ENCODE peak calls at places on chromosomes 12 and 14, in eight cellular contexts. One of them, this sample, is unnamed.
A peak's percentile ranks its signal among the peaks of the same experiment; 100 is the strongest.

GRCh38 chr12:50187084-50187900 is 20.1 kb upstream of the CERS5 start:
- DNase-seq in ovary: no peak
- DNase-seq in stimulated activated CD8-positive, alpha-beta memory T cell treated with anti-CD3 and anti-CD28 coated beads, Interleukin-7, amount 100 ng/mL, for 4 hours: no peak
- DNase-seq in occipital lobe: no peak
- DNase-seq in Caki2: no peak
- DNase-seq in COR-L47: no peak
- DNase-seq in iris pigment epithelial cell: peak; percentile 94
- DNase-seq in IMR-90: peak; percentile 94
- DNase-seq in this sample: peak; percentile 75

GRCh38 chr14:76710093-76711010 is 50.9 kb upstream of the VASH1 start:
- DNase-seq in IMR-90: peak; percentile 59
- DNase-seq in Caki2: no peak
- DNase-seq in iris pigment epithelial cell: peak; percentile 39
- DNase-seq in occipital lobe: no peak
- DNase-seq in ovary: peak; percentile 39
- DNase-seq in COR-L47: peak; percentile 92
- DNase-seq in stimulated activated CD8-positive, alpha-beta memory T cell treated with anti-CD3 and anti-CD28 coated beads, Interleukin-7, amount 100 ng/mL, for 4 hours: no peak
- DNase-seq in this sample: no peak

GRCh38 chr14:81323621-81324400 is 76.3 kb downstream of the STON2 start:
- DNase-seq in COR-L47: peak; percentile 55
- DNase-seq in occipital lobe: no peak
- DNase-seq in Caki2: peak; percentile 81
- DNase-seq in stimulated activated CD8-positive, alpha-beta memory T cell treated with anti-CD3 and anti-CD28 coated beads, Interleukin-7, amount 100 ng/mL, for 4 hours: no peak
- DNase-seq in iris pigment epithelial cell: no peak
- DNase-seq in ovary: no peak
- DNase-seq in IMR-90: no peak
- DNase-seq in this sample: no peak

GRCh38 chr12:56296207-56296785 is 3.8 kb downstream of the CS start:
- DNase-seq in stimulated activated CD8-positive, alpha-beta memory T cell treated with anti-CD3 and anti-CD28 coated beads, Interleukin-7, amount 100 ng/mL, for 4 hours: no peak
- DNase-seq in occipital lobe: no peak
- DNase-seq in ovary: no peak
- DNase-seq in IMR-90: no peak
- DNase-seq in iris pigment epithelial cell: peak; percentile 31
- DNase-seq in Caki2: no peak
- DNase-seq in COR-L47: no peak
- DNase-seq in this sample: no peak

GRCh38 chr12:117494833-117495714 is 133.6 kb upstream of the NOS1 start:
- DNase-seq in ovary: no peak
- DNase-seq in Caki2: peak; percentile 89
- DNase-seq in IMR-90: no peak
- DNase-seq in COR-L47: peak; percentile 39
- DNase-seq in stimulated activated CD8-positive, alpha-beta memory T cell treated with anti-CD3 and anti-CD28 coated beads, Interleukin-7, amount 100 ng/mL, for 4 hours: no peak
- DNase-seq in occipital lobe: no peak
- DNase-seq in iris pigment epithelial cell: no peak
- DNase-seq in this sample: no peak

GRCh38 chr12:25503666-25504065 is 49.4 kb downstream of the LMNTD1 start:
- DNase-seq in IMR-90: no peak
- DNase-seq in COR-L47: no peak
- DNase-seq in ovary: no peak
- DNase-seq in stimulated activated CD8-positive, alpha-beta memory T cell treated with anti-CD3 and anti-CD28 coated beads, Interleukin-7, amount 100 ng/mL, for 4 hours: no peak
- DNase-seq in iris pigment epithelial cell: no peak
- DNase-seq in Caki2: no peak
- DNase-seq in occipital lobe: no peak
- DNase-seq in this sample: no peak

GRCh38 chr12:78002878-78003277 is 172.2 kb downstream of the NAV3 start:
- DNase-seq in ovary: no peak
- DNase-seq in Caki2: no peak
- DNase-seq in IMR-90: peak; percentile 15
- DNase-seq in COR-L47: peak; percentile 2
- DNase-seq in occipital lobe: no peak
- DNase-seq in stimulated activated CD8-positive, alpha-beta memory T cell treated with anti-CD3 and anti-CD28 coated beads, Interleukin-7, amount 100 ng/mL, for 4 hours: no peak
- DNase-seq in iris pigment epithelial cell: peak; percentile 38
- DNase-seq in this sample: no peak

GRCh38 chr14:44297437-44297836 is 209.6 kb downstream of the FSCB start:
- DNase-seq in occipital lobe: no peak
- DNase-seq in iris pigment epithelial cell: no peak
- DNase-seq in Caki2: no peak
- DNase-seq in IMR-90: no peak
- DNase-seq in COR-L47: no peak
- DNase-seq in stimulated activated CD8-positive, alpha-beta memory T cell treated with anti-CD3 and anti-CD28 coated beads, Interleukin-7, amount 100 ng/mL, for 4 hours: no peak
- DNase-seq in ovary: no peak
- DNase-seq in this sample: peak; percentile 6

GRCh38 chr14:94345344-94346072 is 22.4 kb upstream of the SERPINA6 start:
- DNase-seq in Caki2: peak; percentile 67
- DNase-seq in ovary: no peak
- DNase-seq in iris pigment epithelial cell: peak; percentile 67
- DNase-seq in COR-L47: no peak
- DNase-seq in IMR-90: peak; percentile 93
- DNase-seq in occipital lobe: peak; percentile 14
- DNase-seq in stimulated activated CD8-positive, alpha-beta memory T cell treated with anti-CD3 and anti-CD28 coated beads, Interleukin-7, amount 100 ng/mL, for 4 hours: no peak
- DNase-seq in this sample: peak; percentile 83

GRCh38 chr12:94148841-94149780 is 734 bp downstream of the PLXNC1 start:
- DNase-seq in Caki2: peak; percentile 10
- DNase-seq in COR-L47: peak; percentile 55
- DNase-seq in ovary: peak; percentile 52
- DNase-seq in stimulated activated CD8-positive, alpha-beta memory T cell treated with anti-CD3 and anti-CD28 coated beads, Interleukin-7, amount 100 ng/mL, for 4 hours: no peak
- DNase-seq in IMR-90: peak; percentile 23
- DNase-seq in iris pigment epithelial cell: peak; percentile 56
- DNase-seq in occipital lobe: peak; percentile 38
- DNase-seq in this sample: no peak

GRCh38 chr12:119780786-119781434 is 96.2 kb downstream of the CIT start:
- DNase-seq in ovary: peak; percentile 23
- DNase-seq in Caki2: peak; percentile 62
- DNase-seq in iris pigment epithelial cell: peak; percentile 53
- DNase-seq in IMR-90: peak; percentile 37
- DNase-seq in COR-L47: peak; percentile 5
- DNase-seq in stimulated activated CD8-positive, alpha-beta memory T cell treated with anti-CD3 and anti-CD28 coated beads, Interleukin-7, amount 100 ng/mL, for 4 hours: no peak
- DNase-seq in occipital lobe: no peak
- DNase-seq in this sample: no peak

GRCh38 chr12:123431951-123432886 is 4.3 kb downstream of the RILPL2 start:
- DNase-seq in Caki2: peak; percentile 44
- DNase-seq in IMR-90: no peak
- DNase-seq in occipital lobe: no peak
- DNase-seq in iris pigment epithelial cell: no peak
- DNase-seq in ovary: no peak
- DNase-seq in stimulated activated CD8-positive, alpha-beta memory T cell treated with anti-CD3 and anti-CD28 coated beads, Interleukin-7, amount 100 ng/mL, for 4 hours: no peak
- DNase-seq in COR-L47: no peak
- DNase-seq in this sample: no peak

GRCh38 chr12:109098671-109099070 is 1.3 kb downstream of the UNG start:
- DNase-seq in iris pigment epithelial cell: no peak
- DNase-seq in COR-L47: no peak
- DNase-seq in IMR-90: no peak
- DNase-seq in ovary: no peak
- DNase-seq in occipital lobe: no peak
- DNase-seq in Caki2: no peak
- DNase-seq in stimulated activated CD8-positive, alpha-beta memory T cell treated with anti-CD3 and anti-CD28 coated beads, Interleukin-7, amount 100 ng/mL, for 4 hours: no peak
- DNase-seq in this sample: no peak

GRCh38 chr12:52539821-52540173 is 13.1 kb downstream of the KRT71 start:
- DNase-seq in iris pigment epithelial cell: no peak
- DNase-seq in COR-L47: no peak
- DNase-seq in stimulated activated CD8-positive, alpha-beta memory T cell treated with anti-CD3 and anti-CD28 coated beads, Interleukin-7, amount 100 ng/mL, for 4 hours: no peak
- DNase-seq in Caki2: no peak
- DNase-seq in occipital lobe: no peak
- DNase-seq in IMR-90: no peak
- DNase-seq in ovary: no peak
- DNase-seq in this sample: no peak

GRCh38 chr12:51647647-51648046 is 56.6 kb downstream of the SCN8A start:
- DNase-seq in IMR-90: no peak
- DNase-seq in stimulated activated CD8-positive, alpha-beta memory T cell treated with anti-CD3 and anti-CD28 coated beads, Interleukin-7, amount 100 ng/mL, for 4 hours: no peak
- DNase-seq in COR-L47: no peak
- DNase-seq in iris pigment epithelial cell: no peak
- DNase-seq in occipital lobe: no peak
- DNase-seq in Caki2: no peak
- DNase-seq in ovary: no peak
- DNase-seq in this sample: no peak

GRCh38 chr14:22887260-22887989 is 4.4 kb downstream of the REM2 start:
- DNase-seq in iris pigment epithelial cell: peak; percentile 76
- DNase-seq in IMR-90: peak; percentile 75
- DNase-seq in occipital lobe: no peak
- DNase-seq in ovary: peak; percentile 76
- DNase-seq in Caki2: peak; percentile 84
- DNase-seq in stimulated activated CD8-positive, alpha-beta memory T cell treated with anti-CD3 and anti-CD28 coated beads, Interleukin-7, amount 100 ng/mL, for 4 hours: no peak
- DNase-seq in COR-L47: peak; percentile 86
- DNase-seq in this sample: peak; percentile 31

GRCh38 chr12:76020731-76021672 is 10.6 kb downstream of the PHLDA1 start:
- DNase-seq in occipital lobe: no peak
- DNase-seq in COR-L47: no peak
- DNase-seq in stimulated activated CD8-positive, alpha-beta memory T cell treated with anti-CD3 and anti-CD28 coated beads, Interleukin-7, amount 100 ng/mL, for 4 hours: peak; percentile 64
- DNase-seq in ovary: peak; percentile 64
- DNase-seq in iris pigment epithelial cell: peak; percentile 98
- DNase-seq in Caki2: peak; percentile 94
- DNase-seq in IMR-90: peak; percentile 99
- DNase-seq in this sample: peak; percentile 96

GRCh38 chr12:54257332-54257731 is 22.6 kb downstream of the CBX5 start:
- DNase-seq in IMR-90: no peak
- DNase-seq in stimulated activated CD8-positive, alpha-beta memory T cell treated with anti-CD3 and anti-CD28 coated beads, Interleukin-7, amount 100 ng/mL, for 4 hours: no peak
- DNase-seq in Caki2: no peak
- DNase-seq in occipital lobe: no peak
- DNase-seq in COR-L47: no peak
- DNase-seq in iris pigment epithelial cell: no peak
- DNase-seq in ovary: no peak
- DNase-seq in this sample: no peak

GRCh38 chr12:89568484-89568883 is 42.6 kb upstream of the POC1B start:
- DNase-seq in IMR-90: no peak
- DNase-seq in ovary: no peak
- DNase-seq in COR-L47: no peak
- DNase-seq in iris pigment epithelial cell: no peak
- DNase-seq in stimulated activated CD8-positive, alpha-beta memory T cell treated with anti-CD3 and anti-CD28 coated beads, Interleukin-7, amount 100 ng/mL, for 4 hours: no peak
- DNase-seq in occipital lobe: no peak
- DNase-seq in Caki2: no peak
- DNase-seq in this sample: no peak

GRCh38 chr14:104342435-104343293 is 204.3 kb downstream of the KIF26A start:
- DNase-seq in IMR-90: no peak
- DNase-seq in stimulated activated CD8-positive, alpha-beta memory T cell treated with anti-CD3 and anti-CD28 coated beads, Interleukin-7, amount 100 ng/mL, for 4 hours: no peak
- DNase-seq in occipital lobe: no peak
- DNase-seq in COR-L47: no peak
- DNase-seq in ovary: peak; percentile 18
- DNase-seq in Caki2: no peak
- DNase-seq in iris pigment epithelial cell: no peak
- DNase-seq in this sample: no peak

GRCh38 chr12:47808049-47808448 is 11.7 kb downstream of the HDAC7 start:
- DNase-seq in Caki2: no peak
- DNase-seq in COR-L47: peak; percentile 43
- DNase-seq in occipital lobe: no peak
- DNase-seq in stimulated activated CD8-positive, alpha-beta memory T cell treated with anti-CD3 and anti-CD28 coated beads, Interleukin-7, amount 100 ng/mL, for 4 hours: peak; percentile 71
- DNase-seq in iris pigment epithelial cell: peak; percentile 76
- DNase-seq in IMR-90: peak; percentile 68
- DNase-seq in ovary: peak; percentile 73
- DNase-seq in this sample: no peak

GRCh38 chr12:102543494-102543893 is 63.1 kb upstream of the IGF1 start:
- DNase-seq in COR-L47: no peak
- DNase-seq in Caki2: no peak
- DNase-seq in stimulated activated CD8-positive, alpha-beta memory T cell treated with anti-CD3 and anti-CD28 coated beads, Interleukin-7, amount 100 ng/mL, for 4 hours: no peak
- DNase-seq in ovary: no peak
- DNase-seq in iris pigment epithelial cell: no peak
- DNase-seq in IMR-90: peak; percentile 28
- DNase-seq in occipital lobe: no peak
- DNase-seq in this sample: no peak

GRCh38 chr14:49977126-49977841 is 84.4 kb downstream of the ARF6 start:
- DNase-seq in stimulated activated CD8-positive, alpha-beta memory T cell treated with anti-CD3 and anti-CD28 coated beads, Interleukin-7, amount 100 ng/mL, for 4 hours: peak; percentile 28
- DNase-seq in COR-L47: no peak
- DNase-seq in Caki2: no peak
- DNase-seq in iris pigment epithelial cell: no peak
- DNase-seq in occipital lobe: no peak
- DNase-seq in ovary: no peak
- DNase-seq in IMR-90: no peak
- DNase-seq in this sample: no peak

GRCh38 chr14:103422981-103423600 is 37.9 kb downstream of the MARK3 start:
- DNase-seq in COR-L47: no peak
- DNase-seq in stimulated activated CD8-positive, alpha-beta memory T cell treated with anti-CD3 and anti-CD28 coated beads, Interleukin-7, amount 100 ng/mL, for 4 hours: no peak
- DNase-seq in occipital lobe: no peak
- DNase-seq in ovary: no peak
- DNase-seq in Caki2: no peak
- DNase-seq in IMR-90: peak; percentile 77
- DNase-seq in iris pigment epithelial cell: peak; percentile 84
- DNase-seq in this sample: peak; percentile 45

GRCh38 chr14:104187121-104187889 is 48.9 kb downstream of the KIF26A start:
- DNase-seq in COR-L47: no peak
- DNase-seq in stimulated activated CD8-positive, alpha-beta memory T cell treated with anti-CD3 and anti-CD28 coated beads, Interleukin-7, amount 100 ng/mL, for 4 hours: no peak
- DNase-seq in Caki2: no peak
- DNase-seq in IMR-90: no peak
- DNase-seq in occipital lobe: no peak
- DNase-seq in iris pigment epithelial cell: no peak
- DNase-seq in ovary: no peak
- DNase-seq in this sample: no peak

GRCh38 chr12:68451261-68452091 is 119.3 kb upstream of the MDM1 start:
- DNase-seq in ovary: peak; percentile 67
- DNase-seq in stimulated activated CD8-positive, alpha-beta memory T cell treated with anti-CD3 and anti-CD28 coated beads, Interleukin-7, amount 100 ng/mL, for 4 hours: peak; percentile 9
- DNase-seq in Caki2: no peak
- DNase-seq in occipital lobe: no peak
- DNase-seq in IMR-90: peak; percentile 89
- DNase-seq in iris pigment epithelial cell: peak; percentile 86
- DNase-seq in COR-L47: peak; percentile 16
- DNase-seq in this sample: peak; percentile 58

GRCh38 chr14:69285661-69286255 is 25.8 kb downstream of the GALNT16 start:
- DNase-seq in COR-L47: no peak
- DNase-seq in Caki2: no peak
- DNase-seq in stimulated activated CD8-positive, alpha-beta memory T cell treated with anti-CD3 and anti-CD28 coated beads, Interleukin-7, amount 100 ng/mL, for 4 hours: no peak
- DNase-seq in iris pigment epithelial cell: no peak
- DNase-seq in IMR-90: no peak
- DNase-seq in ovary: no peak
- DNase-seq in occipital lobe: no peak
- DNase-seq in this sample: no peak

GRCh38 chr12:56979628-56980027 is 22.2 kb upstream of the RDH16 start:
- DNase-seq in Caki2: no peak
- DNase-seq in stimulated activated CD8-positive, alpha-beta memory T cell treated with anti-CD3 and anti-CD28 coated beads, Interleukin-7, amount 100 ng/mL, for 4 hours: no peak
- DNase-seq in COR-L47: no peak
- DNase-seq in ovary: no peak
- DNase-seq in iris pigment epithelial cell: no peak
- DNase-seq in IMR-90: no peak
- DNase-seq in occipital lobe: no peak
- DNase-seq in this sample: no peak

GRCh38 chr12:94175763-94176660 is 27.6 kb downstream of the PLXNC1 start:
- DNase-seq in stimulated activated CD8-positive, alpha-beta memory T cell treated with anti-CD3 and anti-CD28 coated beads, Interleukin-7, amount 100 ng/mL, for 4 hours: no peak
- DNase-seq in IMR-90: peak; percentile 36
- DNase-seq in iris pigment epithelial cell: peak; percentile 70
- DNase-seq in occipital lobe: no peak
- DNase-seq in Caki2: no peak
- DNase-seq in COR-L47: no peak
- DNase-seq in ovary: no peak
- DNase-seq in this sample: peak; percentile 42

GRCh38 chr14:65594153-65594881 is 181.8 kb downstream of the FUT8 start:
- DNase-seq in COR-L47: no peak
- DNase-seq in IMR-90: no peak
- DNase-seq in Caki2: no peak
- DNase-seq in iris pigment epithelial cell: no peak
- DNase-seq in stimulated activated CD8-positive, alpha-beta memory T cell treated with anti-CD3 and anti-CD28 coated beads, Interleukin-7, amount 100 ng/mL, for 4 hours: no peak
- DNase-seq in ovary: no peak
- DNase-seq in occipital lobe: no peak
- DNase-seq in this sample: no peak

GRCh38 chr14:73491256-73491976 is 683 bp downstream of the RIOX1 start:
- DNase-seq in ovary: peak; percentile 53
- DNase-seq in occipital lobe: peak; percentile 43
- DNase-seq in IMR-90: peak; percentile 64
- DNase-seq in COR-L47: peak; percentile 52
- DNase-seq in stimulated activated CD8-positive, alpha-beta memory T cell treated with anti-CD3 and anti-CD28 coated beads, Interleukin-7, amount 100 ng/mL, for 4 hours: peak; percentile 29
- DNase-seq in Caki2: peak; percentile 71
- DNase-seq in iris pigment epithelial cell: peak; percentile 89
- DNase-seq in this sample: peak; percentile 26

GRCh38 chr14:54451961-54452360 is 10.8 kb upstream of the CNIH1 start:
- DNase-seq in iris pigment epithelial cell: no peak
- DNase-seq in Caki2: no peak
- DNase-seq in stimulated activated CD8-positive, alpha-beta memory T cell treated with anti-CD3 and anti-CD28 coated beads, Interleukin-7, amount 100 ng/mL, for 4 hours: no peak
- DNase-seq in occipital lobe: no peak
- DNase-seq in ovary: no peak
- DNase-seq in COR-L47: no peak
- DNase-seq in IMR-90: no peak
- DNase-seq in this sample: no peak

GRCh38 chr14:39430762-39431415 is 1.3 kb downstream of the FBXO33 start:
- DNase-seq in IMR-90: peak; percentile 13
- DNase-seq in ovary: no peak
- DNase-seq in stimulated activated CD8-positive, alpha-beta memory T cell treated with anti-CD3 and anti-CD28 coated beads, Interleukin-7, amount 100 ng/mL, for 4 hours: no peak
- DNase-seq in COR-L47: no peak
- DNase-seq in occipital lobe: no peak
- DNase-seq in iris pigment epithelial cell: peak; percentile 31
- DNase-seq in Caki2: no peak
- DNase-seq in this sample: no peak

GRCh38 chr14:102592969-102593840 is 756 bp downstream of the RCOR1 start:
- DNase-seq in occipital lobe: no peak
- DNase-seq in COR-L47: peak; percentile 49
- DNase-seq in ovary: peak; percentile 55
- DNase-seq in stimulated activated CD8-positive, alpha-beta memory T cell treated with anti-CD3 and anti-CD28 coated beads, Interleukin-7, amount 100 ng/mL, for 4 hours: peak; percentile 12
- DNase-seq in iris pigment epithelial cell: peak; percentile 49
- DNase-seq in IMR-90: peak; percentile 26
- DNase-seq in Caki2: peak; percentile 23
- DNase-seq in this sample: no peak

This sample was measured in skeletal muscle cell.